ENCODE peak calls at places on chromosomes 16 and 17, in four cellular contexts. G is AG08395; I is activated effector memory CD4-positive, alpha-beta T cell treated with anti-CD3 and anti-CD28 coated beads, Interleukin-2, amount 50 U/mL, for 16 hours; M is psoas muscle. T is an unnamed sample.
A peak's percentile ranks its signal among the peaks of the same experiment; 100 is the strongest.

GRCh38 chr16:20897253-20897896 is 2.8 kb downstream of the DCUN1D3 start:
- DNase-seq in G (peak; percentile 29), I (no peak), M (peak; percentile 73), T (peak; percentile 85)

GRCh38 chr16:79964104-79964503 is 363.6 kb upstream of the MAF start:
- DNase-seq in G (no peak), I (no peak), M (no peak), T (no peak)

GRCh38 chr17:77884019-77884418 is 74.5 kb upstream of the TNRC6C start:
- DNase-seq in G (no peak), I (no peak), M (peak; percentile 54), T (no peak)

GRCh38 chr17:61330174-61331150 is 69.2 kb upstream of the TBX2 start:
- DNase-seq in G (no peak), I (no peak), M (no peak), T (no peak)

GRCh38 chr16:74740795-74741304 is 33.8 kb downstream of the FA2H start:
- DNase-seq in G (peak; percentile 31), I (no peak), M (peak; percentile 44), T (no peak)

GRCh38 chr17:76276461-76277299 is 11.5 kb downstream of the UBALD2 start:
- DNase-seq in G (peak; percentile 84), I (no peak), M (no peak), T (peak; percentile 58)

GRCh38 chr17:40309031-40309937 is at the start of gene RARA:
- DNase-seq in G (no peak), I (no peak), M (peak; percentile 68), T (peak; percentile 62)

GRCh38 chr16:73047536-73048291 is at the start of gene ZFHX3:
- DNase-seq in G (peak; percentile 67), I (peak; percentile 64), M (peak; percentile 92), T (peak; percentile 66)

GRCh38 chr17:36072431-36073121 is 8.5 kb downstream of the CCL18 start:
- DNase-seq in G (peak; percentile 29), I (peak; percentile 78), M (peak; percentile 63), T (peak; percentile 14)

GRCh38 chr17:50943575-50943933 is 77.4 kb upstream of the TOB1 start:
- DNase-seq in G (no peak), I (peak; percentile 63), M (peak; percentile 35), T (no peak)

GRCh38 chr16:82263456-82264159 is 93.6 kb upstream of the MPHOSPH6 start:
- DNase-seq in G (peak; percentile 73), I (peak; percentile 75), M (no peak), T (peak; percentile 53)

GRCh38 chr17:42846594-42847280 is 2.4 kb downstream of the AOC2 start:
- DNase-seq in G (peak; percentile 58), I (no peak), M (no peak), T (peak; percentile 38)

GRCh38 chr17:17837380-17837821 is 615 bp upstream of the SREBF1 start:
- DNase-seq in G (peak; percentile 74), I (no peak), M (peak; percentile 74), T (peak; percentile 93)

GRCh38 chr16:80751167-80751566 is 53.2 kb downstream of the CDYL2 start:
- DNase-seq in G (peak; percentile 50), I (no peak), M (no peak), T (peak; percentile 42)

GRCh38 chr17:28384281-28385036 is 13.0 kb downstream of the SARM1 start:
- DNase-seq in G (no peak), I (peak; percentile 87), M (peak; percentile 61), T (no peak)

GRCh38 chr17:80945736-80946135 is 45.9 kb upstream of the CHMP6 start:
- DNase-seq in G (no peak), I (peak; percentile 61), M (peak; percentile 30), T (no peak)

GRCh38 chr16:22052985-22053384 is 39.4 kb upstream of the VWA3A start:
- DNase-seq in G (no peak), I (no peak), M (no peak), T (no peak)